ENCODE peak calls at places on chromosomes 2 and 18, in four cellular contexts. O is A549, L is GM12878, G is K562. B is an unnamed sample.
A peak's percentile ranks its signal among the peaks of the same experiment; 100 is the strongest.

GRCh38 chr2:54545700-54546450 is 89.7 kb downstream of the SPTBN1 start:
- DNase-seq in G (no peak), L (no peak), O (peak; percentile 70), B (peak; percentile 97)

GRCh38 chr18:46019956-46020355 is 52.1 kb downstream of the PSTPIP2 start:
- DNase-seq in O (no peak), G (no peak), L (no peak), B (no peak)

GRCh38 chr2:72367530-72368225 is 220.0 kb upstream of the CYP26B1 start:
- DNase-seq in L (no peak), O (peak; percentile 51), G (no peak), B (peak; percentile 76)

GRCh38 chr2:169828141-169828811 is 1.0 kb downstream of the UBR3 start:
- DNase-seq in G (peak; percentile 74), O (no peak), L (peak; percentile 12), B (peak; percentile 62)

GRCh38 chr18:2625217-2625616 is 30.3 kb upstream of the SMCHD1 start:
- DNase-seq in G (no peak), L (no peak), O (no peak), B (no peak)

GRCh38 chr2:30721668-30722647 is 85.3 kb downstream of the CAPN13 start:
- DNase-seq in L (no peak), O (no peak), G (no peak), B (no peak)

GRCh38 chr2:88857951-88858406 is 166.5 kb downstream of the RPIA start:
- DNase-seq in G (no peak), O (no peak), L (no peak), B (no peak)

GRCh38 chr2:67210430-67210829 is 186.7 kb upstream of the ETAA1 start:
- DNase-seq in L (no peak), O (no peak), G (no peak), B (no peak)

GRCh38 chr2:168119519-168120141 is 127.8 kb downstream of the STK39 start:
- DNase-seq in L (no peak), G (peak; percentile 48), O (no peak), B (peak; percentile 58)

GRCh38 chr2:220451438-220451837 is 824.0 kb downstream of the SLC4A3 start:
- DNase-seq in G (no peak), O (no peak), L (no peak), B (no peak)

GRCh38 chr2:60528366-60528765 is 25.1 kb downstream of the BCL11A start:
- DNase-seq in O (no peak), G (no peak), L (no peak), B (no peak)

GRCh38 chr18:49227456-49227855 is 233.0 kb downstream of the DYM start:
- DNase-seq in G (no peak), L (no peak), O (no peak), B (no peak)

GRCh38 chr2:43174368-43175186 is 51.8 kb downstream of the ZFP36L2 start:
- DNase-seq in L (peak; percentile 80), O (no peak), G (no peak), B (no peak)
- TF ChIP-seq CHD2 in L (peak; percentile 90), O (no peak), G (no peak), B (no peak)

GRCh38 chr2:112636605-112637288 is 9.0 kb upstream of the SLC20A1 start:
- DNase-seq in O (no peak), L (no peak), G (no peak), B (no peak)
- TF ChIP-seq JUNB in O (no peak), L (no peak), G (no peak), B (no peak)

DNA sequence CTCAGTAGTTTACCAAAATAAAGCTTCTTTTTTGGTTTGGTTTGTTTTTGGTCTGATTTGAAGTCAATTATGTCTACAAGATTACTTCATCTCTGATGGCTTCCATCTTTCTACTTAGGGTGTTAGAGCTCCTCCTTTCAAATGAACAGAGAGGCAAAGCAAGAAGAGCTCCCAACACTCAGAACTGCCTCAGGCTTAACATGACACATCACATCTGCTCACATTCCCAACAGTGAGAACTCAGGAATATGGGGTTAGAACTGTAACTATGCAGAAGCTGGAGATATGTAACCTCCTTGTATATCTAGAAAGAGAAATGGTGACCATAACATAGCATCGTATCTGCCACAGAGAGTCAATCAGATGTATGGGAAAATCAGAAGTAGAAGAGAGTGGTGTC is 11.4 kb upstream of the LRATD1 start:
- DNase-seq in O (no peak), L (no peak), G (no peak), B (no peak)
- TF ChIP-seq CHD2 in O (no peak), L (no peak), G (no peak), B (no peak)

GRCh38 chr2:1814061-1814460 is 69.7 kb upstream of the PXDN start:
- DNase-seq in L (no peak), G (no peak), O (no peak), B (no peak)
- TF ChIP-seq JUNB in L (no peak), G (no peak), O (no peak), B (no peak)

DNA sequence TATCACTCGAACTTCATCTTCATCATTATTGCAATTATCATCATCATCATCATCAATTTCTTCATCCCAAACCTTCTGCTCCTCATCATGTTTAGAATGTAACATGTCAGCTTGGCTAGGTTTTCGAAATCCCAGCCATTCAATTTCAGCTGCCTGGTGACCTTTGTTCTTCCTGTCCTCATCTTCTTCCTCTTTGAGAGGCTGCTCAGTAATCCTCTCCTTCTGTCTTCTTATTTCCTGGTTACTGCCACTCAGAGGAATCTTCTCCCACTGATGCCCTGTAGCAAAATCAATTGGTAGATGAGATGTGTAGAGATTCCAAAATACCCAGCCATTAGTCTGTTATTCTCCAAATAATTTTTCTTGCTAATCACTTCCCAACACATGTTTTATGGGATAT is 4.1 kb downstream of the ERMN start:
- DNase-seq in L (no peak), G (no peak), O (no peak), B (no peak)
- TF ChIP-seq CHD2 in L (no peak), G (no peak), O (no peak), B (no peak)

DNA sequence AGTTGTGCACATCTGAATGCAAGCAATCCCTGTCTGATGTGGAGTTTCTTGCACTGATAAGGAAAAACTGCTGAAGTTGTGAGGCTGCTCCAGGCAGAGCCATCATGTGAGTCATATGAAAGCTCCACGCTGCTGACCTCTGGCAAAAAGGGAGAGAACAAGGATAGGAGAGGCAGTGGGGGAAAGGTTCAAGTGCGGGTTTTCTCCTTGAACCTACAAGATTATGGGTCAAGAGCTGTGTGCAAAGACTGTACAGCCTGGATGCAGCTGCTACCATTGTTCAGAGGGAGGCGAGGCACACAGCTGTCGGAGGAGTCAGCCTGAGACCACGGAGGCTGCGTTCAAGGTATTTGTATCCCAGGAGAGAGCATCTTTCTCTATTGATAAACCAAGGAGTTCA is at the start of gene CDK15:
- DNase-seq in L (no peak), G (no peak), O (no peak), B (no peak)
- TF ChIP-seq JUNB in L (no peak), G (no peak), O (no peak), B (no peak)

DNA sequence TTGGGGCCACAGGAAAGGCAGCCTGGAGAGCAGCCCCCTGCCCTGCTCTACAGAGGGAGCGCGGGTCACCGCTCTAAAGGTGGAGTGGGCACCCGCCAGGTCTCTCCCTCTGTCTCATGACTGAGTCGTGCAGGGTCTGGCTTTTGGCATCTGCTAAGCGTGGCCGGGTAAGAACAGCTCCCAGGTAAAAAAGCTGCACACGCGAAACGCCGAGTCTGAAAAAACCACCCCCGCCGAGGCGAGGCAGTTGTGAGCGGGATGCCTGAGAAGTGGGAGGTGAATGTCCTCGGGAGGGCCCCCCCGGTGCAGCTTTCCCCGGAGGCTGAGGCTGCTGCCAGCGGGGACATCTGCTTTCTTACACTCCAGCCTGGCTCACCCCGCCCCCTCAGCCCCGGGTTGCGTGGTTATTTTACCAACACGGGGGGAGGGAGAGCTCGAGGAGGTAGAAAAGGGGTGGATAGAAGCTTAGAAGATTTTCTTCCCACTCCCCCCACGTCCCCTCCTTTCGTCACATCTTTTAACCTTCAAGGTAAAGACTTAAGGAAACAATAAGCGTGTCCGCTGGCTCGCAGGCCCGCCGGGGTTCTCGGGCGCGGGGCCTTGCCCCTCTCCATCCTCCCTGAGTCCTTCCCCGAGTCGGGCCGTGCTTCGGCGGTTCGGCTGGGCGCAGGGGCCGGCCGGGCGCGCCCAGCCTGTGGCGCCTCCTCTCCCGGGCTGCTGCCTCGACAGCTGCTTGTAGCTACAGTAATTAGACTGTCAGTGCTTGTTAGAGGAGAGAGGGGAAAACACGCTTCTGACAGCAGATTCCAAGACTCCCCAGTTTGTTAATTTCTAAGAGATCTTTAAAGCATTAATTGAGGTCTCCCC is 70.6 kb upstream of the PSMD14 start:
- DNase-seq in O (no peak), G (no peak), L (no peak), B (no peak)
- TF ChIP-seq CHD2 in O (no peak), G (no peak), L (peak; percentile 7), B (no peak)

DNA sequence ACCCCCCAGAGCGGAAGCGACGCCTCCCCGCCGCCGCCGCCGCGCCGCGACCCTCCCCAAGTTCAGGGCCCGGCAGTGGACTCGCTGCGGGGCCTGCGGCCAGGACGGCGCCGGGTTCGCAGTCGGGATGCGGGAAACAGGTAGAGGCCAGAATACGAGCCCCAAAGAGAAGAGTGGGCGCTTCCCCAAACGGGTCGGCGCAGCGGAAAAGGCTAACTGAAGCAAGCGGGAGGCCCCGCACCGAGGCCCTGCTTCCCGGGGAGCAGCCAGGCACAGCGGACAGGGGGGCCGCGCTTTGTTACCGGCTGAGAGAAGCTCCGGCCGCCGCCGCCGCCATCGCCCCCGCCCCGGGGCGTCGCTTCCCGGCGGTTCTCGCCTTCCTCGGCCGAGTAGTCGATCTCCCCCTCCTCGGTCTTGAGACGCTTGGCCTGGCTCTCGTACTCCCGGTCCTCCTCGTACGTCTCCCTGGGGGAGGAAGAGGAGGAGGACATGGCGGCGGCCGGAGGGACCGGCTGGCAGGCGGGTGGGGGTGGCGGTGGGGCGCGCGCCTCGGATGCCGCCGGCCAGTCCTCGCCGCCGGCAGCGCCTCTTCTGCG is 494 bp downstream of the HNRNPLL start:
- DNase-seq in O (peak; percentile 35), L (no peak), G (no peak), B (no peak)
- TF ChIP-seq JUNB in O (no peak), L (no peak), G (no peak), B (no peak)

GRCh38 chr2:240216197-240216596 is 75.7 kb upstream of the OTOS start:
- DNase-seq in O (no peak), G (no peak), L (no peak), B (no peak)
- TF ChIP-seq CHD2 in O (no peak), G (no peak), L (no peak), B (no peak)

B was measured in HepG2.